ENCODE peak calls at places on chromosomes 12 and 14, in four cellular contexts. S is AG10803, L is tibial nerve, H is head of caudate nucleus. N is an unnamed sample.

GRCh38 chr12:80044694-80045046 is 54.7 kb upstream of the OTOGL start:
- DNase-seq in L (no peak), H (no peak), S (peak; percentile 89), N (no peak)

GRCh38 chr12:27055966-27056365 is 26.4 kb downstream of the C12orf71 start:
- DNase-seq in H (no peak), L (no peak), S (no peak), N (no peak)

GRCh38 chr12:48601013-48601756 is 31.3 kb upstream of the LALBA start:
- DNase-seq in H (no peak), S (peak; percentile 31), L (no peak), N (no peak)

GRCh38 chr12:14332482-14332881 is 33.0 kb upstream of the ATF7IP start:
- DNase-seq in L (no peak), H (no peak), S (no peak), N (no peak)

GRCh38 chr14:54610051-54610977 is 43.4 kb downstream of the SAMD4A start:
- DNase-seq in H (no peak), L (no peak), S (peak; percentile 78), N (no peak)

GRCh38 chr12:96255077-96255476 is 60.9 kb downstream of the ELK3 start:
- DNase-seq in S (peak; percentile 77), L (no peak), H (no peak), N (no peak)

GRCh38 chr12:93156091-93156490 is 221.6 kb upstream of the NUDT4 start:
- DNase-seq in H (no peak), L (no peak), S (no peak), N (no peak)

GRCh38 chr12:1162083-1162760 is 171.2 kb downstream of the ERC1 start:
- DNase-seq in S (no peak), H (no peak), L (no peak), N (no peak)

GRCh38 chr12:101951002-101951670 is 73.8 kb downstream of the DRAM1 start:
- DNase-seq in L (no peak), H (no peak), S (no peak), N (no peak)

GRCh38 chr14:93980464-93981201 is 4.3 kb upstream of the ASB2 start:
- DNase-seq in L (no peak), H (no peak), S (no peak), N (no peak)

GRCh38 chr14:32430326-32430725 is 101.2 kb downstream of the AKAP6 start:
- DNase-seq in H (no peak), S (no peak), L (no peak), N (no peak)

GRCh38 chr12:109589691-109590245 is 16.2 kb downstream of the MVK start:
- DNase-seq in L (no peak), H (no peak), S (no peak), N (no peak)

GRCh38 chr14:57275023-57275664 is 6.4 kb downstream of the AP5M1 start:
- DNase-seq in L (no peak), S (no peak), H (no peak), N (no peak)

GRCh38 chr12:47758834-47759690 is at the start of gene RAPGEF3:
- DNase-seq in L (peak; percentile 67), S (peak; percentile 78), H (peak; percentile 88), N (peak; percentile 82)

GRCh38 chr12:16112626-16113560 is 164.6 kb downstream of the SLC15A5 start:
- DNase-seq in S (peak; percentile 21), H (no peak), L (no peak), N (no peak)

GRCh38 chr14:100192250-100192671 is 32.8 kb upstream of the DEGS2 start:
- DNase-seq in S (no peak), L (no peak), H (no peak), N (no peak)

GRCh38 chr14:100755649-100756048 is 29.0 kb downstream of the DLK1 start:
- DNase-seq in L (no peak), H (no peak), S (no peak), N (no peak)

GRCh38 chr12:27052176-27052575 is 29.8 kb downstream of the MED21 start:
- DNase-seq in L (no peak), S (no peak), H (no peak), N (no peak)

GRCh38 chr14:65594153-65594881 is 181.8 kb downstream of the FUT8 start:
- DNase-seq in S (no peak), H (no peak), L (no peak), N (peak; percentile 13)

N was measured in A549.